ENCODE peak calls at places on chromosome 21, in nine cellular contexts. One of them, this sample, is unnamed.
A peak's percentile ranks its signal among the peaks of the same experiment; 100 is the strongest.

GRCh38 chr21:28590026-28590425 is 402.7 kb downstream of the LTN1 start:
- DNase-seq in activated naive CD8-positive, alpha-beta T cell treated with anti-CD3 and anti-CD28 coated beads, Interleukin-2, amount 50 U/mL, for 16 hours: no peak
- DNase-seq in non-pigmented ciliary epithelial cell: no peak
- DNase-seq in Daoy: no peak
- DNase-seq in BE2C: no peak
- DNase-seq in stimulated activated CD4-positive, alpha-beta T cell treated with anti-CD3 and anti-CD28 coated beads, TNF-alpha, amount 100 ng/mL, for 4 hours: no peak
- DNase-seq in amygdala: no peak
- DNase-seq in ELR: no peak
- DNase-seq in colonic mucosa: no peak
- DNase-seq in this sample: no peak

GRCh38 chr21:39523398-39523797 is 71.6 kb downstream of the SH3BGR start:
- DNase-seq in activated naive CD8-positive, alpha-beta T cell treated with anti-CD3 and anti-CD28 coated beads, Interleukin-2, amount 50 U/mL, for 16 hours: no peak
- DNase-seq in non-pigmented ciliary epithelial cell: no peak
- DNase-seq in Daoy: no peak
- DNase-seq in BE2C: no peak
- DNase-seq in stimulated activated CD4-positive, alpha-beta T cell treated with anti-CD3 and anti-CD28 coated beads, TNF-alpha, amount 100 ng/mL, for 4 hours: no peak
- DNase-seq in amygdala: no peak
- DNase-seq in ELR: no peak
- DNase-seq in colonic mucosa: peak; percentile 86
- DNase-seq in this sample: no peak

GRCh38 chr21:31366825-31367224 is 22.8 kb upstream of the TIAM1 start:
- DNase-seq in activated naive CD8-positive, alpha-beta T cell treated with anti-CD3 and anti-CD28 coated beads, Interleukin-2, amount 50 U/mL, for 16 hours: no peak
- DNase-seq in non-pigmented ciliary epithelial cell: peak; percentile 87
- DNase-seq in Daoy: peak; percentile 90
- DNase-seq in BE2C: no peak
- DNase-seq in stimulated activated CD4-positive, alpha-beta T cell treated with anti-CD3 and anti-CD28 coated beads, TNF-alpha, amount 100 ng/mL, for 4 hours: no peak
- DNase-seq in amygdala: no peak
- DNase-seq in ELR: peak; percentile 80
- DNase-seq in colonic mucosa: no peak
- DNase-seq in this sample: no peak

GRCh38 chr21:24428539-24429186 is 1178.6 kb downstream of the MRPL39 start:
- DNase-seq in activated naive CD8-positive, alpha-beta T cell treated with anti-CD3 and anti-CD28 coated beads, Interleukin-2, amount 50 U/mL, for 16 hours: no peak
- DNase-seq in non-pigmented ciliary epithelial cell: no peak
- DNase-seq in Daoy: no peak
- DNase-seq in BE2C: no peak
- DNase-seq in stimulated activated CD4-positive, alpha-beta T cell treated with anti-CD3 and anti-CD28 coated beads, TNF-alpha, amount 100 ng/mL, for 4 hours: no peak
- DNase-seq in amygdala: no peak
- DNase-seq in ELR: peak; percentile 41
- DNase-seq in colonic mucosa: no peak
- DNase-seq in this sample: no peak

GRCh38 chr21:46114963-46115362 is 17.1 kb downstream of the COL6A2 start:
- DNase-seq in activated naive CD8-positive, alpha-beta T cell treated with anti-CD3 and anti-CD28 coated beads, Interleukin-2, amount 50 U/mL, for 16 hours: no peak
- DNase-seq in non-pigmented ciliary epithelial cell: no peak
- DNase-seq in Daoy: no peak
- DNase-seq in BE2C: peak; percentile 6
- DNase-seq in stimulated activated CD4-positive, alpha-beta T cell treated with anti-CD3 and anti-CD28 coated beads, TNF-alpha, amount 100 ng/mL, for 4 hours: no peak
- DNase-seq in amygdala: no peak
- DNase-seq in ELR: no peak
- DNase-seq in colonic mucosa: no peak
- DNase-seq in this sample: no peak

GRCh38 chr21:42864812-42865211 is 14.5 kb downstream of the WDR4 start:
- DNase-seq in activated naive CD8-positive, alpha-beta T cell treated with anti-CD3 and anti-CD28 coated beads, Interleukin-2, amount 50 U/mL, for 16 hours: no peak
- DNase-seq in non-pigmented ciliary epithelial cell: no peak
- DNase-seq in Daoy: no peak
- DNase-seq in BE2C: no peak
- DNase-seq in stimulated activated CD4-positive, alpha-beta T cell treated with anti-CD3 and anti-CD28 coated beads, TNF-alpha, amount 100 ng/mL, for 4 hours: no peak
- DNase-seq in amygdala: peak; percentile 37
- DNase-seq in ELR: no peak
- DNase-seq in colonic mucosa: no peak
- DNase-seq in this sample: no peak

GRCh38 chr21:39444406-39445145 is 1.0 kb downstream of the LCA5L start:
- DNase-seq in activated naive CD8-positive, alpha-beta T cell treated with anti-CD3 and anti-CD28 coated beads, Interleukin-2, amount 50 U/mL, for 16 hours: no peak
- DNase-seq in non-pigmented ciliary epithelial cell: no peak
- DNase-seq in Daoy: peak; percentile 61
- DNase-seq in BE2C: no peak
- DNase-seq in stimulated activated CD4-positive, alpha-beta T cell treated with anti-CD3 and anti-CD28 coated beads, TNF-alpha, amount 100 ng/mL, for 4 hours: no peak
- DNase-seq in amygdala: no peak
- DNase-seq in ELR: peak; percentile 51
- DNase-seq in colonic mucosa: no peak
- DNase-seq in this sample: peak; percentile 27

GRCh38 chr21:43976661-43977060 is 35.4 kb upstream of the TRAPPC10 start:
- DNase-seq in activated naive CD8-positive, alpha-beta T cell treated with anti-CD3 and anti-CD28 coated beads, Interleukin-2, amount 50 U/mL, for 16 hours: no peak
- DNase-seq in non-pigmented ciliary epithelial cell: no peak
- DNase-seq in Daoy: no peak
- DNase-seq in BE2C: no peak
- DNase-seq in stimulated activated CD4-positive, alpha-beta T cell treated with anti-CD3 and anti-CD28 coated beads, TNF-alpha, amount 100 ng/mL, for 4 hours: no peak
- DNase-seq in amygdala: no peak
- DNase-seq in ELR: no peak
- DNase-seq in colonic mucosa: no peak
- DNase-seq in this sample: no peak

GRCh38 chr21:27802816-27803475 is 836.1 kb upstream of the ADAMTS5 start:
- DNase-seq in activated naive CD8-positive, alpha-beta T cell treated with anti-CD3 and anti-CD28 coated beads, Interleukin-2, amount 50 U/mL, for 16 hours: no peak
- DNase-seq in non-pigmented ciliary epithelial cell: no peak
- DNase-seq in Daoy: peak; percentile 37
- DNase-seq in BE2C: peak; percentile 60
- DNase-seq in stimulated activated CD4-positive, alpha-beta T cell treated with anti-CD3 and anti-CD28 coated beads, TNF-alpha, amount 100 ng/mL, for 4 hours: no peak
- DNase-seq in amygdala: no peak
- DNase-seq in ELR: peak; percentile 46
- DNase-seq in colonic mucosa: peak; percentile 53
- DNase-seq in this sample: peak; percentile 33

GRCh38 chr21:17726047-17726446 is 93.1 kb downstream of the C21orf91 start:
- DNase-seq in activated naive CD8-positive, alpha-beta T cell treated with anti-CD3 and anti-CD28 coated beads, Interleukin-2, amount 50 U/mL, for 16 hours: no peak
- DNase-seq in non-pigmented ciliary epithelial cell: no peak
- DNase-seq in Daoy: peak; percentile 15
- DNase-seq in BE2C: peak; percentile 18
- DNase-seq in stimulated activated CD4-positive, alpha-beta T cell treated with anti-CD3 and anti-CD28 coated beads, TNF-alpha, amount 100 ng/mL, for 4 hours: no peak
- DNase-seq in amygdala: no peak
- DNase-seq in ELR: peak; percentile 0
- DNase-seq in colonic mucosa: no peak
- DNase-seq in this sample: no peak

GRCh38 chr21:46455575-46456385 is 2.9 kb upstream of the DIP2A start:
- DNase-seq in activated naive CD8-positive, alpha-beta T cell treated with anti-CD3 and anti-CD28 coated beads, Interleukin-2, amount 50 U/mL, for 16 hours: no peak
- DNase-seq in non-pigmented ciliary epithelial cell: no peak
- DNase-seq in Daoy: peak; percentile 51
- DNase-seq in BE2C: no peak
- DNase-seq in stimulated activated CD4-positive, alpha-beta T cell treated with anti-CD3 and anti-CD28 coated beads, TNF-alpha, amount 100 ng/mL, for 4 hours: no peak
- DNase-seq in amygdala: no peak
- DNase-seq in ELR: peak; percentile 71
- DNase-seq in colonic mucosa: no peak
- DNase-seq in this sample: no peak

GRCh38 chr21:25721987-25722386 is 12.7 kb downstream of the ATP5PF start:
- DNase-seq in activated naive CD8-positive, alpha-beta T cell treated with anti-CD3 and anti-CD28 coated beads, Interleukin-2, amount 50 U/mL, for 16 hours: no peak
- DNase-seq in non-pigmented ciliary epithelial cell: no peak
- DNase-seq in Daoy: no peak
- DNase-seq in BE2C: no peak
- DNase-seq in stimulated activated CD4-positive, alpha-beta T cell treated with anti-CD3 and anti-CD28 coated beads, TNF-alpha, amount 100 ng/mL, for 4 hours: no peak
- DNase-seq in amygdala: no peak
- DNase-seq in ELR: no peak
- DNase-seq in colonic mucosa: no peak
- DNase-seq in this sample: no peak

GRCh38 chr21:45607021-45607921 is 36.3 kb upstream of the PCBP3 start:
- DNase-seq in activated naive CD8-positive, alpha-beta T cell treated with anti-CD3 and anti-CD28 coated beads, Interleukin-2, amount 50 U/mL, for 16 hours: no peak
- DNase-seq in non-pigmented ciliary epithelial cell: no peak
- DNase-seq in Daoy: peak; percentile 90
- DNase-seq in BE2C: no peak
- DNase-seq in stimulated activated CD4-positive, alpha-beta T cell treated with anti-CD3 and anti-CD28 coated beads, TNF-alpha, amount 100 ng/mL, for 4 hours: peak; percentile 43
- DNase-seq in amygdala: no peak
- DNase-seq in ELR: peak; percentile 67
- DNase-seq in colonic mucosa: no peak
- DNase-seq in this sample: no peak

GRCh38 chr21:39952265-39952664 is 85.0 kb downstream of the PCP4 start:
- DNase-seq in activated naive CD8-positive, alpha-beta T cell treated with anti-CD3 and anti-CD28 coated beads, Interleukin-2, amount 50 U/mL, for 16 hours: no peak
- DNase-seq in non-pigmented ciliary epithelial cell: no peak
- DNase-seq in Daoy: no peak
- DNase-seq in BE2C: no peak
- DNase-seq in stimulated activated CD4-positive, alpha-beta T cell treated with anti-CD3 and anti-CD28 coated beads, TNF-alpha, amount 100 ng/mL, for 4 hours: no peak
- DNase-seq in amygdala: no peak
- DNase-seq in ELR: no peak
- DNase-seq in colonic mucosa: no peak
- DNase-seq in this sample: no peak

GRCh38 chr21:45202889-45203288 is 84.8 kb downstream of the POFUT2 start:
- DNase-seq in activated naive CD8-positive, alpha-beta T cell treated with anti-CD3 and anti-CD28 coated beads, Interleukin-2, amount 50 U/mL, for 16 hours: no peak
- DNase-seq in non-pigmented ciliary epithelial cell: no peak
- DNase-seq in Daoy: no peak
- DNase-seq in BE2C: peak; percentile 91
- DNase-seq in stimulated activated CD4-positive, alpha-beta T cell treated with anti-CD3 and anti-CD28 coated beads, TNF-alpha, amount 100 ng/mL, for 4 hours: no peak
- DNase-seq in amygdala: no peak
- DNase-seq in ELR: no peak
- DNase-seq in colonic mucosa: no peak
- DNase-seq in this sample: no peak

GRCh38 chr21:46229923-46230260 is 1.3 kb upstream of the LSS start:
- DNase-seq in activated naive CD8-positive, alpha-beta T cell treated with anti-CD3 and anti-CD28 coated beads, Interleukin-2, amount 50 U/mL, for 16 hours: no peak
- DNase-seq in non-pigmented ciliary epithelial cell: no peak
- DNase-seq in Daoy: no peak
- DNase-seq in BE2C: no peak
- DNase-seq in stimulated activated CD4-positive, alpha-beta T cell treated with anti-CD3 and anti-CD28 coated beads, TNF-alpha, amount 100 ng/mL, for 4 hours: no peak
- DNase-seq in amygdala: no peak
- DNase-seq in ELR: no peak
- DNase-seq in colonic mucosa: no peak
- DNase-seq in this sample: no peak

GRCh38 chr21:36265431-36265830 is 54.6 kb upstream of the MORC3 start:
- DNase-seq in activated naive CD8-positive, alpha-beta T cell treated with anti-CD3 and anti-CD28 coated beads, Interleukin-2, amount 50 U/mL, for 16 hours: no peak
- DNase-seq in non-pigmented ciliary epithelial cell: no peak
- DNase-seq in Daoy: no peak
- DNase-seq in BE2C: no peak
- DNase-seq in stimulated activated CD4-positive, alpha-beta T cell treated with anti-CD3 and anti-CD28 coated beads, TNF-alpha, amount 100 ng/mL, for 4 hours: no peak
- DNase-seq in amygdala: no peak
- DNase-seq in ELR: no peak
- DNase-seq in colonic mucosa: no peak
- DNase-seq in this sample: no peak

GRCh38 chr21:10521091-10521598 is at the start of gene TPTE:
- DNase-seq in activated naive CD8-positive, alpha-beta T cell treated with anti-CD3 and anti-CD28 coated beads, Interleukin-2, amount 50 U/mL, for 16 hours: no peak
- DNase-seq in non-pigmented ciliary epithelial cell: no peak
- DNase-seq in Daoy: peak; percentile 43
- DNase-seq in BE2C: peak; percentile 6
- DNase-seq in stimulated activated CD4-positive, alpha-beta T cell treated with anti-CD3 and anti-CD28 coated beads, TNF-alpha, amount 100 ng/mL, for 4 hours: no peak
- DNase-seq in amygdala: no peak
- DNase-seq in ELR: no peak
- DNase-seq in colonic mucosa: no peak
- DNase-seq in this sample: no peak

GRCh38 chr21:15752763-15753407 is 23.1 kb downstream of the USP25 start:
- DNase-seq in activated naive CD8-positive, alpha-beta T cell treated with anti-CD3 and anti-CD28 coated beads, Interleukin-2, amount 50 U/mL, for 16 hours: no peak
- DNase-seq in non-pigmented ciliary epithelial cell: no peak
- DNase-seq in Daoy: no peak
- DNase-seq in BE2C: no peak
- DNase-seq in stimulated activated CD4-positive, alpha-beta T cell treated with anti-CD3 and anti-CD28 coated beads, TNF-alpha, amount 100 ng/mL, for 4 hours: no peak
- DNase-seq in amygdala: no peak
- DNase-seq in ELR: no peak
- DNase-seq in colonic mucosa: no peak
- DNase-seq in this sample: no peak

GRCh38 chr21:45865106-45865835 is 116.3 kb upstream of the COL6A1 start:
- DNase-seq in activated naive CD8-positive, alpha-beta T cell treated with anti-CD3 and anti-CD28 coated beads, Interleukin-2, amount 50 U/mL, for 16 hours: no peak
- DNase-seq in non-pigmented ciliary epithelial cell: peak; percentile 84
- DNase-seq in Daoy: peak; percentile 91
- DNase-seq in BE2C: no peak
- DNase-seq in stimulated activated CD4-positive, alpha-beta T cell treated with anti-CD3 and anti-CD28 coated beads, TNF-alpha, amount 100 ng/mL, for 4 hours: no peak
- DNase-seq in amygdala: no peak
- DNase-seq in ELR: peak; percentile 97
- DNase-seq in colonic mucosa: no peak
- DNase-seq in this sample: no peak

GRCh38 chr21:43934716-43935705 is 70.0 kb downstream of the AGPAT3 start:
- DNase-seq in activated naive CD8-positive, alpha-beta T cell treated with anti-CD3 and anti-CD28 coated beads, Interleukin-2, amount 50 U/mL, for 16 hours: no peak
- DNase-seq in non-pigmented ciliary epithelial cell: no peak
- DNase-seq in Daoy: no peak
- DNase-seq in BE2C: no peak
- DNase-seq in stimulated activated CD4-positive, alpha-beta T cell treated with anti-CD3 and anti-CD28 coated beads, TNF-alpha, amount 100 ng/mL, for 4 hours: no peak
- DNase-seq in amygdala: no peak
- DNase-seq in ELR: no peak
- DNase-seq in colonic mucosa: no peak
- DNase-seq in this sample: no peak